ENCODE peak calls at places on chromosome 22, in four cellular contexts. O is A673; F is CD4-positive, alpha-beta T cell; C is spleen. P is an unnamed sample.

GRCh38 chr22:22944268-22944985 is 56.8 kb downstream of the IGLL5 start:
- DNase-seq in O (no peak), F (no peak), C (peak; percentile 74), P (peak; percentile 19)

GRCh38 chr22:41308054-41308453 is 6.7 kb downstream of the ZC3H7B start:
- DNase-seq in O (peak; percentile 49), F (no peak), C (no peak), P (no peak)

GRCh38 chr22:36197065-36197440 is 4.6 kb downstream of the APOL4 start:
- DNase-seq in O (peak; percentile 92), F (no peak), C (no peak), P (no peak)

GRCh38 chr22:31615481-31615840 is 46.6 kb downstream of the PISD start:
- DNase-seq in O (no peak), F (no peak), C (no peak), P (no peak)

GRCh38 chr22:29217827-29218757 is 12.4 kb downstream of the EMID1 start:
- DNase-seq in O (no peak), F (no peak), C (peak; percentile 74), P (no peak)

GRCh38 chr22:23269441-23270211 is 89.3 kb downstream of the BCR start:
- DNase-seq in O (no peak), F (no peak), C (peak; percentile 89), P (no peak)

GRCh38 chr22:22576244-22576988 is 17.4 kb upstream of the PRAME start:
- DNase-seq in O (peak; percentile 75), F (peak; percentile 3), C (no peak), P (peak; percentile 49)

GRCh38 chr22:50169181-50169759 is 1.3 kb upstream of the PANX2 start:
- DNase-seq in O (no peak), F (no peak), C (peak; percentile 75), P (no peak)

GRCh38 chr22:21816787-21817496 is 50.5 kb downstream of the MAPK1 start:
- DNase-seq in O (peak; percentile 97), F (peak; percentile 8), C (no peak), P (no peak)

GRCh38 chr22:49976439-49977175 is 16.0 kb downstream of the PIM3 start:
- DNase-seq in O (peak; percentile 62), F (no peak), C (no peak), P (peak; percentile 26)

GRCh38 chr22:35205141-35205775 is 52.0 kb upstream of the HMGXB4 start:
- DNase-seq in O (no peak), F (no peak), C (no peak), P (no peak)

GRCh38 chr22:47206185-47206584 is 443.7 kb downstream of the TBC1D22A start:
- DNase-seq in O (no peak), F (no peak), C (no peak), P (no peak)

GRCh38 chr22:46361861-46362220 is 26.3 kb downstream of the TRMU start:
- DNase-seq in O (no peak), F (no peak), C (no peak), P (no peak)

GRCh38 chr22:22168190-22168940 is 76.2 kb upstream of the VPREB1 start:
- DNase-seq in O (peak; percentile 79), F (peak; percentile 8), C (no peak), P (no peak)

GRCh38 chr22:40404251-40405177 is 34.1 kb downstream of the SGSM3 start:
- DNase-seq in O (no peak), F (no peak), C (no peak), P (no peak)

GRCh38 chr22:34992672-34993071 is 73.3 kb upstream of the ISX start:
- DNase-seq in O (no peak), F (no peak), C (no peak), P (no peak)

GRCh38 chr22:48091656-48092223 is 1329.3 kb downstream of the TBC1D22A start:
- DNase-seq in O (no peak), F (no peak), C (no peak), P (no peak)

GRCh38 chr22:35568751-35569725 is 28.4 kb downstream of the RASD2 start:
- DNase-seq in O (no peak), F (no peak), C (no peak), P (peak; percentile 28)

GRCh38 chr22:25388866-25389540 is 169.6 kb downstream of the CRYBB2 start:
- DNase-seq in O (no peak), F (no peak), C (peak; percentile 79), P (no peak)

GRCh38 chr22:35971418-35972119 is 57.1 kb downstream of the RBFOX2 start:
- DNase-seq in O (peak; percentile 96), F (no peak), C (no peak), P (no peak)

GRCh38 chr22:37206118-37206840 is 6.0 kb downstream of the SSTR3 start:
- DNase-seq in O (no peak), F (no peak), C (peak; percentile 52), P (no peak)

GRCh38 chr22:24541681-24542515 is 13.0 kb downstream of the GUCD1 start:
- DNase-seq in O (no peak), F (no peak), C (peak; percentile 51), P (no peak)

GRCh38 chr22:36411589-36412258 is 24.0 kb upstream of the MYH9 start:
- DNase-seq in O (no peak), F (no peak), C (no peak), P (no peak)

GRCh38 chr22:30609260-30610185 is 2.5 kb downstream of the TCN2 start:
- DNase-seq in O (peak; percentile 12), F (no peak), C (no peak), P (peak; percentile 61)

GRCh38 chr22:32378703-32379272 is 21.1 kb downstream of the RFPL3 start:
- DNase-seq in O (peak; percentile 75), F (no peak), C (no peak), P (no peak)

GRCh38 chr22:29172216-29172615 is 33.5 kb upstream of the EMID1 start:
- DNase-seq in O (no peak), F (no peak), C (no peak), P (no peak)

GRCh38 chr22:25461301-25461700 is 103.2 kb upstream of the GRK3 start:
- DNase-seq in O (no peak), F (no peak), C (no peak), P (no peak)

GRCh38 chr22:31083377-31083768 is 2.3 kb downstream of the SMTN start:
- DNase-seq in O (no peak), F (no peak), C (no peak), P (peak; percentile 92)

GRCh38 chr22:35991168-35991567 is 37.5 kb downstream of the RBFOX2 start:
- DNase-seq in O (no peak), F (no peak), C (no peak), P (no peak)

GRCh38 chr22:25100972-25101371 is 98.7 kb upstream of the CRYBB3 start:
- DNase-seq in O (no peak), F (no peak), C (no peak), P (no peak)

DNA sequence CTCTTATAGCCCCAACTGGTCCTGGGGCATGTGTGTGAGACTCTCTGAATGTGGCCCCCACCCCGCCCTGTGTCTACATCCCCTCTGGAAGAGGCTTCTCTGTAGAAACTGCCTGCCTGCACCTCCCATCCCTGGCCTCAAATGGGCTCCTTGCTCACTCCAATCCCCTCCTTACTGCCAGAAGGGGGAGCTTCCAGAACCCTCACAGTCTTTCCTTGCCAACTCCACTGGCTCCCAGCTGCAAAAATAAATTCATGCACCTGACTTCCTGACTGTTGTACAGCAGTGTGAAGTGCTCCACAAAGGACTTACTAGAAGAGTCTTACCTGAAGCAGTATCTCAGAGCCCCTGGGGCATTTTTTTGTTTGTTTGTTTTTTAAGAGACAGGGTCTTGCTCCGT is 15.2 kb upstream of the SERPIND1 start:
- DNase-seq in O (peak; percentile 23), F (no peak), C (no peak), P (no peak)
- TF ChIP-seq CTCF in O (peak; percentile 36), F (no peak), C (no peak), P (no peak)

GRCh38 chr22:42519544-42520237 is at the start of gene RRP7A:
- DNase-seq in O (peak; percentile 85), F (peak; percentile 79), C (peak; percentile 96), P (peak; percentile 85)
- TF ChIP-seq CTCF in O (no peak), F (no peak), C (peak; percentile 10), P (no peak)

GRCh38 chr22:17217179-17217578 is 2.1 kb downstream of the ADA2 start:
- DNase-seq in O (peak; percentile 50), F (peak; percentile 10), C (no peak), P (no peak)
- TF ChIP-seq CTCF in O (no peak), F (no peak), C (no peak), P (no peak)

DNA sequence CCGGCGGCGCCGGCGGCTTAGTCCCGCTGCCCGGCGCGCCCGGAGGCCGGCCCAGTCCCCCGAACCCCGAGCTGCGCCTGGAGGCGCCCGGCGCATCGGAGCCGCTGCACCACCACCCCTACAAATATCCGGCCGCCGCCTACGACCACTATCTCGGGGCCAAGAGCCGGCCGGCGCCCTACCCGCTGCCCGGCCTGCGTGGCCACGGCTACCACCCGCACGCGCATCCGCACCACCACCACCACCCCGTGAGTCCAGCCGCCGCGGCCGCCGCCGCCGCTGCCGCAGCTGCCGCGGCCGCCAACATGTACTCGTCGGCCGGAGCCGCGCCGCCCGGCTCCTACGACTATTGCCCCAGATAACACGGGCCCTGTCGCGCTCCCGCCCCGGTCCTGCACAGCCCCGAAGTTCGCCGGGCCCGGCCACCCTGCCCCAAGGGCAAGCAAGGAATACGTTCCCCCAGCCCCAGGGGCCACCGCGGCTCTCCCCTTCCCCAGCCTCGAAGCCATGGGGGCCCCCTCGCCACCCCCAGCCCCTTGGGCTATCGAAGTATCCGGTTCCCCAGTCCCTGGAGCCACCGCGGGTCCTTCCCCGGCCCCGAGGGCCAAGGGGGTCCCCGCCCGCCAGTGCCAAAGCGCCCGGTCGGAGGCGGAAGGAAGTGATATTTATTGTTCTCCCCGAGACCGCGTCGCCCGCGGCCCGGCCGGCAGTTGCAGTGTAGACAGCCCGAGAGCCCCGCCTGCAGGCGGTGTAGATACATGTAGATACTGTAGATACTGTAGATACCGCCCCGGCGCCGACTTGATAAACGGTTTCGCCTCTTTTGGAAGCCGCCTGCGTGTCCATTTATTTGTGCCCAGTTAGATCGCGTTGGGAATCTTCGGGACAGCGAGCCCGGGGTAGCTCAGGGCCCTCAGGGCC is 6.2 kb downstream of the TBX1 start:
- DNase-seq in O (peak; percentile 55), F (peak; percentile 28), C (peak; percentile 91), P (peak; percentile 71)
- TF ChIP-seq CTCF in O (peak; percentile 52), F (no peak), C (no peak), P (no peak)

DNA sequence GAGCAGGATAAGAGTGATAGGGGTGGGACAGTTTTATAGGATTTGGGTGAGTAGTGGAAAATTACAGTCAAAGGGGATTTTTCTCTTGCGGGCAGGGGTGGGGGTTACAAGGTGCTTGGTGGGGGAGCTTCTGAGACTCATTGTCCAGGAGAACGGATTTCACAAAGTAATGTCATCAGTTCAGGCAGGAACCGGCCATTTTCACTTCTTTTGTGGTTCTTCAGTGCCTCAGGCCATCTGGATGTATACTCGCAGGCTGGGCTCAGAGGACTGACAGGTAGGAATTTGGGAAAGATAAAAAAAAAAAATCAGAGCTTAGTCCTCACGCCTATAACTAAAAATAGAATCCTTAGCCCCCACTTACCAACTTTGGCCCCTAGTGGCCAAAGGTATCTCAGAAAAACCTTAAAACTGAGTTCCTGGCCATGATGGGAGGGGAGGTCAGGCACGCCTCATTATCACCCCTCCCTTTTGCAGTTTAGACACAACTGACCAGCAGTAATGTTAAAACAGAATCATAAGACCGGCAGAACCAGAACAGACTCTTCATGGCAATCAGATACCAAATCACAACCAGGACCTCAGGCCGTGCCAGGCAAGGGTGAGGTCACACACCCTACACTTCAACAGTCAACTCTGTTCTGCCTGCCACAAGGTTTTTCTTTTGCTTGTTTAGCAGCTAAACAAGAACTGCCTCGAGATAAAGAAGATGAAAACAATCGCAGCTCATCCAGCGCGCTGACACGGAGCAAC is 8.9 kb upstream of the APOBEC3G start:
- DNase-seq in O (no peak), F (no peak), C (no peak), P (no peak)
- TF ChIP-seq CTCF in O (no peak), F (no peak), C (no peak), P (no peak)